ENCODE peak calls at places on chromosomes 4 and X, in eight cellular contexts. G, B, E, V, T, I, U and J are unnamed samples.
A peak's percentile ranks its signal among the peaks of the same experiment; 100 is the strongest.

GRCh38 chrX:111511477-111511876 is at the start of gene SERTM2:
- DNase-seq in G (no peak), B (no peak), E (no peak), V (no peak), T (no peak), I (no peak), U (no peak), J (peak; percentile 43)

GRCh38 chrX:137194164-137194563 is 160.4 kb upstream of the GPR101 start:
- DNase-seq in G (peak; percentile 20), B (no peak), E (no peak), V (peak; percentile 5), T (peak; percentile 47), I (peak; percentile 27), U (peak; percentile 12), J (peak; percentile 68)

GRCh38 chr4:40280586-40280985 is 54.5 kb upstream of the CHRNA9 start:
- DNase-seq in G (no peak), B (no peak), E (no peak), V (no peak), T (no peak), I (no peak), U (no peak), J (no peak)

GRCh38 chr4:82948647-82949204 is 48.2 kb downstream of the THAP9 start:
- DNase-seq in G (no peak), B (no peak), E (no peak), V (no peak), T (no peak), I (no peak), U (no peak), J (no peak)

GRCh38 chrX:37476571-37477188 is 94.8 kb upstream of the LANCL3 start:
- DNase-seq in G (no peak), B (no peak), E (no peak), V (no peak), T (no peak), I (no peak), U (no peak), J (peak; percentile 70)

GRCh38 chr4:2040391-2041233 is 18.5 kb upstream of the NAT8L start:
- DNase-seq in G (no peak), B (peak; percentile 78), E (no peak), V (peak; percentile 10), T (peak; percentile 69), I (no peak), U (no peak), J (peak; percentile 70)

GRCh38 chrX:43707812-43708548 is 51.9 kb downstream of the MAOA start:
- DNase-seq in G (no peak), B (no peak), E (no peak), V (no peak), T (no peak), I (peak; percentile 86), U (no peak), J (no peak)

GRCh38 chrX:111041018-111041462 is 55.0 kb upstream of the PAK3 start:
- DNase-seq in G (no peak), B (no peak), E (no peak), V (no peak), T (no peak), I (no peak), U (peak; percentile 9), J (peak; percentile 5)

GRCh38 chr4:92031825-92032224 is 271.9 kb upstream of the GRID2 start:
- DNase-seq in G (no peak), B (no peak), E (no peak), V (no peak), T (no peak), I (peak; percentile 51), U (no peak), J (no peak)

GRCh38 chr4:123945301-123945700 is 548.7 kb downstream of the SPRY1 start:
- DNase-seq in G (no peak), B (no peak), E (no peak), V (no peak), T (no peak), I (no peak), U (no peak), J (no peak)

GRCh38 chr4:105837037-105837436 is 58.2 kb upstream of the NPNT start:
- DNase-seq in G (no peak), B (no peak), E (no peak), V (no peak), T (no peak), I (no peak), U (no peak), J (no peak)

GRCh38 chr4:152807294-152807829 is 27.6 kb downstream of the ARFIP1 start:
- DNase-seq in G (no peak), B (no peak), E (no peak), V (no peak), T (no peak), I (no peak), U (no peak), J (no peak)

GRCh38 chrX:44536198-44536597 is 6.5 kb downstream of the FUNDC1 start:
- DNase-seq in G (no peak), B (no peak), E (no peak), V (no peak), T (no peak), I (no peak), U (no peak), J (no peak)

GRCh38 chr4:53748328-53748772 is 157.1 kb upstream of the LNX1 start:
- DNase-seq in G (no peak), B (peak; percentile 84), E (peak; percentile 21), V (no peak), T (no peak), I (no peak), U (no peak), J (no peak)

DNA sequence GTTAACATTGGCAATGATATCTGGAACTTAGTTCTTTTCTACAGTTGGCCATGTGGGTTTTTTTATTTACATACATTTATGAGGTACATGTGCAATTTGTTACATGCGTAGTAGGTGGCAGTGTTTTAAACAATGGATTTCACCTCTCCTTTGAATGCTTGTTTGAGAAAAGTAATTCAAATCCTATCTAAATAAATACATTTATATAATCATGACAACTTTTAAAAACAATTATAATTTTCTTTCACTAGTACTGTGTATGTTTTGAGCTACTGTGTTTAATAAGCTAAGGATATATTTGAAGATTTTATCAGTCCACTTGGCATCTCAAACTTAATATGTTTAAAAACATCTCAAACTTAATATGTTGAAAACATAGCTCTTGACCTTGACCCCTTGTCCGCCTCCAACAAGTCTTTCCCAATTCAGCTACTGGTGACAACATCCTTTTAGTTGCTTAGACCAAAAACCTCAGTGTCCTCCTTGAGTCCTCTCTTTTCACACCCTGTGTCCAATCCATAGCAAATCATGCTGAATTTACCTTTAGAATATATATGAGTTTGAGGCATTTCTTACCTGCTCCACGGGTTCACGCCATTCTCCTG is 14.5 kb downstream of the GUCY1B1 start:
- DNase-seq in G (no peak), B (no peak), E (no peak), V (no peak), T (no peak), I (no peak), U (no peak), J (no peak)
- TF ChIP-seq POLR2AphosphoS5 in G (no peak), B (no peak), E (no peak), V (no peak), T (no peak), I (no peak), U (no peak), J (no peak)

GRCh38 chr4:8242782-8243556 is 26.6 kb upstream of the HTRA3 start:
- DNase-seq in G (no peak), B (no peak), E (no peak), V (no peak), T (no peak), I (no peak), U (no peak), J (no peak)

GRCh38 chr4:8241895-8242696 is 27.5 kb upstream of the HTRA3 start:
- DNase-seq in G (peak; percentile 15), B (peak; percentile 96), E (peak; percentile 99), V (peak; percentile 95), T (peak; percentile 100), I (peak; percentile 85), U (peak; percentile 78), J (peak; percentile 96)

GRCh38 chr4:8239661-8240060 is 29.9 kb upstream of the HTRA3 start:
- DNase-seq in G (no peak), B (peak; percentile 69), E (no peak), V (no peak), T (no peak), I (no peak), U (no peak), J (no peak)

GRCh38 chr4:8240211-8241041 is 29.1 kb upstream of the HTRA3 start:
- DNase-seq in G (no peak), B (no peak), E (no peak), V (no peak), T (no peak), I (no peak), U (no peak), J (no peak)

DNA sequence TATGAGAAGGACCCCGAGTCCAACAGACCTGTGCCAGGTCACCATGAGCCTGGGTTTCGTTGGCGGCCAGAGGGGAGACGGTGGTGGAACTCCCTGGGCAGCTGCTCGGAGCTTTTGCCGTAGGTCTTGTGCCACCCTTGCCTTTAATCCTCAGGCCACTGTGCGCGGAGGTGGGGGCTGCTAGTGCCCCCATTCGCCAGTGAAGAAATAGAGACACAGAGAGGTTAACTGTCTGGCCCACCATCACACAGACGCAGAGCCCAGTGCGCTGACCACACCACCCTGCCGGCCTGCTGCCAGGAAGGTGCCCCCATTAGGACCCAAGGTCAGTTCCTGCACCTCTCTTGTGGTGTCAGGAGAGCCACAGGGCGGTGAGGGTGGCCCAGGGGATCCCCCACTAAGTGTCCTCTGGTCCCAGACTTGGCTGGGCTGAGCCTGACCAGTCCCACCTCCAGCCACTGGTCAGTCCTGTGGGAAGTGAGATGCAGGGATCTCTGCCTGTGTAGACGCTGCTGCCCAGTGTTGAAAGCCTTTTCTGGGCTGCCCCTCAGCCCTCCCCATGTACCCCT is 28.3 kb upstream of the HTRA3 start:
- DNase-seq in G (no peak), B (no peak), E (no peak), V (no peak), T (no peak), I (no peak), U (no peak), J (no peak)
- TF ChIP-seq POLR2AphosphoS5 in G (no peak), B (peak; percentile 10), E (no peak), V (no peak), T (no peak), I (no peak), U (no peak), J (no peak)

DNA sequence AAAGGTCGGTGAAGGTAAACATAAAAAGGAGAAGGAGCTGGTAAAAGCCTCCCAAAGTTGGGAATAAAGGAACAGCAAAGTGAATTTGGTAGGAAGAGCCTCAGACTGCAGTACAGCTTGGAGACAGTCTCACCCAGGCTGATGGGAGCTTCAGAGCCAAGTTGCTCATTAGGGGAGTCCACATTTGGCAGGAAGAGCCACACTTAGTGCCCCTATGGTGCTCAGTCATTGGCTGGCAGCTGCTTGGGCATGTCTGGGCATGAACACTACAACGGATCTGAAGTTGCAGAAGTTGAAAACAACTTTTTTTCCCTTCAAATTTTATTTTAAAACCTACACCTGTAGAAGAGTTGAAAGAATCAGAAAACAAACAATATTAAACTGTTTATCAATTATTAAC is 2497.3 kb downstream of the ARAP2 start:
- DNase-seq in G (no peak), B (no peak), E (no peak), V (no peak), T (no peak), I (no peak), U (no peak), J (no peak)
- TF ChIP-seq POLR2AphosphoS5 in G (no peak), B (no peak), E (no peak), V (no peak), T (no peak), I (no peak), U (no peak), J (no peak)

DNA sequence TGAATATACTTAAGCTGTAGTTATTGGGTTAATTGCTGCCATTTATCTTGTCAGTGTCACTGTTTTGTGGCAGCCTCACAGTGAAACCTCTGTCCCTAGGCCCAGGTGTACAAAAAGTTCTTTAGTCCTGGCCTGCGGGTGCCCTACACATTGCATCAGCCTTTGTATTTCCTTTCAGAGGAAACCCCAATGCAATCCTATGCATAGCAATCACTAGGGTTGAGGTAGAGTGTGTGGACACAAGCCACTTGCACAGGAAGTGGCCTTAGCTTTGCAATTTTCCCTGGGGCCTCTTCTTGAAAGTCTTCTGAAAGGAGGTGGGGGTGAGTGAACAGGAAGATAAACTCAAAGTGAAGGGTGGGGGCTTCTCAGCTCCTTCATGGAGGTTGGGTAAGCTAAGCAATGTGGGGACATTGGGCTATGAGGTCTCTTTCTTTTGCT is 27.8 kb downstream of the VSIG4 start:
- DNase-seq in G (no peak), B (peak; percentile 74), E (no peak), V (no peak), T (no peak), I (peak; percentile 31), U (no peak), J (no peak)
- TF ChIP-seq POLR2AphosphoS5 in G (no peak), B (no peak), E (no peak), V (no peak), T (no peak), I (peak; percentile 21), U (no peak), J (no peak)